ENCODE peak calls at places on chromosomes 12 and 14, in six cellular contexts. O, K, U, H, T and Z are unnamed samples.

GRCh38 chr14:75138492-75138891 is 11.6 kb upstream of the NEK9 start:
- DNase-seq in O (peak), K (no peak), T (no peak), U (no peak), H (no peak), Z (no peak)

GRCh38 chr12:123772074-123772473 is 10.0 kb downstream of the DNAH10 start:
- DNase-seq in T (no peak), H (no peak), U (no peak), K (no peak), O (no peak), Z (no peak)

GRCh38 chr14:84404246-84404645 is 1125.7 kb upstream of the FLRT2 start:
- DNase-seq in T (no peak), U (no peak), K (no peak), H (no peak), O (no peak), Z (no peak)

GRCh38 chr12:124687695-124688301 is 120.4 kb upstream of the NCOR2 start:
- DNase-seq in K (no peak), T (no peak), O (peak), H (peak), U (no peak), Z (no peak)

GRCh38 chr14:103832046-103832445 is 15.3 kb downstream of the PPP1R13B start:
- DNase-seq in K (no peak), U (no peak), T (no peak), H (no peak), O (no peak), Z (no peak)

GRCh38 chr14:21924479-21924878 is 250.9 kb upstream of the OR4E1 start:
- DNase-seq in U (no peak), O (peak), T (no peak), K (no peak), H (no peak), Z (no peak)

GRCh38 chr14:64639340-64639821 is 64.8 kb upstream of the PLEKHG3 start:
- DNase-seq in U (no peak), H (no peak), K (peak), O (no peak), T (peak), Z (no peak)

GRCh38 chr12:54126696-54127537 is 61.9 kb downstream of the SMUG1 start:
- DNase-seq in K (no peak), H (peak), U (peak), T (no peak), O (no peak), Z (no peak)

GRCh38 chr14:105529506-105530445 is 3.4 kb downstream of the TMEM121 start:
- DNase-seq in T (no peak), O (peak), H (no peak), U (no peak), K (no peak), Z (no peak)

GRCh38 chr14:46048127-46048526 is 603.5 kb downstream of the RPL10L start:
- DNase-seq in O (peak), U (no peak), K (peak), H (no peak), T (peak), Z (no peak)

GRCh38 chr14:89617471-89618291 is 200.6 kb upstream of the FOXN3 start:
- DNase-seq in K (peak), O (peak), T (peak), U (peak), H (no peak), Z (peak)

GRCh38 chr12:66623455-66623854 is 55.4 kb downstream of the GRIP1 start:
- DNase-seq in K (no peak), H (no peak), U (no peak), T (no peak), O (peak), Z (no peak)

GRCh38 chr12:26813812-26814211 is 19.2 kb downstream of the ITPR2 start:
- DNase-seq in H (no peak), U (no peak), K (no peak), O (no peak), T (no peak), Z (no peak)

GRCh38 chr14:88004637-88005036 is 298 bp upstream of the GPR65 start:
- DNase-seq in H (no peak), O (no peak), T (no peak), K (no peak), U (no peak), Z (no peak)

GRCh38 chr14:92503756-92504491 is 9.7 kb upstream of the RIN3 start:
- DNase-seq in O (no peak), T (peak), U (no peak), K (peak), H (no peak), Z (no peak)

GRCh38 chr12:89350661-89351488 is 1.4 kb downstream of the DUSP6 start:
- DNase-seq in H (no peak), K (no peak), O (peak), T (no peak), U (peak), Z (no peak)

GRCh38 chr12:121753844-121754264 is 39.6 kb downstream of the RHOF start:
- DNase-seq in U (peak), H (no peak), T (no peak), K (no peak), O (no peak), Z (no peak)

GRCh38 chr14:44914849-44915248 is 46.9 kb downstream of the KLHL28 start:
- DNase-seq in O (peak), H (no peak), T (peak), K (peak), U (no peak), Z (no peak)

GRCh38 chr14:80315681-80316080 is 104.4 kb upstream of the DIO2 start:
- DNase-seq in T (peak), O (no peak), K (peak), H (no peak), U (no peak), Z (no peak)

GRCh38 chr12:109752117-109753053 is 38.8 kb downstream of the FAM222A start:
- DNase-seq in T (no peak), K (no peak), U (peak), H (no peak), O (no peak), Z (no peak)

GRCh38 chr14:52286659-52287649 is 19.5 kb downstream of the PTGDR start:
- DNase-seq in K (peak), H (no peak), U (no peak), T (peak), O (no peak), Z (no peak)

GRCh38 chr12:27999970-28000369 is 27.4 kb upstream of the PTHLH start:
- DNase-seq in H (no peak), O (no peak), U (no peak), K (peak), T (peak), Z (no peak)

GRCh38 chr12:116790066-116790465 is 52.0 kb downstream of the RNFT2 start:
- DNase-seq in K (no peak), O (no peak), H (no peak), T (peak), U (no peak), Z (no peak)

GRCh38 chr14:101334656-101335055 is 226.6 kb upstream of the DIO3 start:
- DNase-seq in T (no peak), O (no peak), K (no peak), H (no peak), U (no peak), Z (no peak)
- H3K4me3 ChIP-seq in T (no peak), O (no peak), K (no peak), H (no peak), U (no peak), Z (no peak)

GRCh38 chr14:67228325-67228984 is 12.8 kb upstream of the PALS1 start:
- DNase-seq in O (no peak), H (no peak), K (peak), T (peak), U (no peak), Z (peak)
- H3K4me3 ChIP-seq in O (no peak), H (no peak), K (no peak), T (peak), U (no peak), Z (no peak)

GRCh38 chr14:91284791-91285548 is 40.5 kb upstream of the GPR68 start:
- DNase-seq in U (no peak), T (no peak), K (no peak), O (no peak), H (peak), Z (peak)
- H3K4me3 ChIP-seq in U (no peak), T (no peak), K (no peak), O (no peak), H (no peak), Z (no peak)

DNA sequence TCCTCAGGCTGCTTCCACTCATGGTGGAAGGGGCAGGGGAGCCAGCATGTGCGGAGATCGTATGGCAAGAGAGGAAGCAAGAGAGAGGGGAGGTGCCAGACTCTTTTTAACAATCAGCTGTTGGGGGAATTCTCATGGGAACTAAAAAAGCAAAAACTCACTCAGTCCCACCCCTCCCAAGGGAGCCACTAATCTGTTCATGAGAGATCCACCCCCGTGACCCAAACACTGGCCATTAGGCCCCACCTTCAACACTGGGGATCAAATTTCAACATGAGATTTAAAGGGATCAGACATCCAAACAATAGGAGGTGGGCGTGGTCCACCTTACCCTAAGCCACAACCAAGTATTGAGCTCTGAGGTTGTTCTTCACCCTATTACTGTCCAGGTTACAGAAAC is 375.1 kb downstream of the GRIN2B start:
- DNase-seq in T (no peak), O (peak), H (no peak), U (no peak), K (no peak), Z (no peak)
- H3K4me3 ChIP-seq in T (no peak), O (no peak), H (no peak), U (no peak), K (no peak), Z (no peak)

GRCh38 chr12:102950107-102950949 is 7.1 kb upstream of the ASCL1 start:
- DNase-seq in O (no peak), H (no peak), K (no peak), T (no peak), U (peak), Z (no peak)
- H3K4me3 ChIP-seq in O (no peak), H (no peak), K (no peak), T (no peak), U (no peak), Z (no peak)

GRCh38 chr12:52767427-52767826 is 9.7 kb downstream of the KRT76 start:
- DNase-seq in T (no peak), U (no peak), H (no peak), K (no peak), O (no peak), Z (no peak)

GRCh38 chr12:52769354-52769753 is 7.8 kb downstream of the KRT76 start:
- DNase-seq in H (no peak), K (no peak), O (no peak), U (no peak), T (no peak), Z (no peak)

GRCh38 chr12:52769946-52770345 is 7.2 kb downstream of the KRT76 start:
- DNase-seq in K (no peak), U (no peak), O (no peak), H (no peak), T (no peak), Z (no peak)

GRCh38 chr12:52767020-52767379 is 10.1 kb downstream of the KRT76 start:
- DNase-seq in H (no peak), O (no peak), K (no peak), U (no peak), T (no peak), Z (no peak)

DNA sequence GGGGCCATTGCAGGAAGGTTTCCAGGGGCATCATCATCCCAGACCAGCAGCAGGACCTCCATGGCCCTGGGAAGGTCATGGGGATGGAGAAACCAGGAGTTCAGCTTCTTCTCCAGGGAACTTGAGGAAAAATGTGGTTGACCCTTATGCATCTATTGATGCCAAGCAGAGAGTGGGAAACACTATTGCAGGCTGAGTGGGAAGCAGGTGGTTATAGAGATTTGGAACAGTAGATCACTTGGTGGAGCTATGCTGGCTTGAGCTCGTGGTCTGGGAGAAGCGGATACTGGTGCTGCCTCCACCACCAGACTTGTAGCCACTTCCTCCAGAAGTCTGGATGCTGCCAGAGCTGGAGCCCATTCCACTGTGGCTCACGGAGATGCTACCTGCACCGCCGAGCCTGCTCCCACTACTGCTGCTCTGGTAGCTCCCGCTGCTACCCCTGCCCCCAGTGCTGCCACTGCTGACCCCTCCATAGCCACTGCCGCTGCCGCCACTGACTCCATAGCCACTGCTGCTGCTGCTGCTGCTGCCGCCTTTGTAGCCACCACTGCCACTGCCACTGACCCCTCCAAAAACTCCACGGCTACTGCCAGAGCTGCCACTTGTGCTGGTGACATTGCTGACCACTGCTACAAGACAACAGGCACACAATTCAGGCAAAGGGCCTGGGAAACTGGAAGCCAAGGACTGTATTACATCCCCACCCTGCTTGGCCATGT is 8.5 kb downstream of the KRT76 start:
- DNase-seq in T (no peak), U (no peak), O (no peak), H (no peak), K (no peak), Z (no peak)
- H3K4me3 ChIP-seq in T (no peak), U (no peak), O (no peak), H (no peak), K (no peak), Z (no peak)

GRCh38 chr12:81261508-81262207 is 183.8 kb downstream of the ACSS3 start:
- DNase-seq in O (no peak), K (no peak), T (no peak), U (no peak), H (no peak), Z (no peak)
- H3K4me3 ChIP-seq in O (no peak), K (no peak), T (no peak), U (no peak), H (no peak), Z (no peak)